ENCODE peak calls at places on chromosomes 5 and 9, in seven cellular contexts. G is psoas muscle; B is left lung; N is HCT116; L is CD4-positive, alpha-beta T cell; S is upper lobe of right lung; E is CD8-positive, alpha-beta T cell. R is an unnamed sample.

GRCh38 chr5:36655171-36655570 is 48.8 kb downstream of the SLC1A3 start:
- DNase-seq in L (no peak), G (peak; percentile 69), S (no peak), B (no peak), E (no peak), N (no peak), R (no peak)

GRCh38 chr9:86202338-86202882 is 57.0 kb downstream of the C9orf153 start:
- DNase-seq in N (peak; percentile 27), E (peak; percentile 17), G (no peak), L (no peak), B (no peak), S (no peak), R (no peak)

GRCh38 chr5:76468625-76469410 is 65.7 kb downstream of the IQGAP2 start:
- DNase-seq in E (no peak), B (no peak), G (no peak), N (no peak), S (no peak), L (no peak), R (no peak)

GRCh38 chr5:57889558-57889957 is 406.9 kb upstream of the ACTBL2 start:
- DNase-seq in L (no peak), B (no peak), S (no peak), G (no peak), N (peak; percentile 46), E (no peak), R (no peak)

GRCh38 chr9:88776717-88777497 is 214.4 kb upstream of the S1PR3 start:
- DNase-seq in G (no peak), S (no peak), B (no peak), L (no peak), E (no peak), N (no peak), R (no peak)

GRCh38 chr9:93231121-93231694 is 47.3 kb downstream of the WNK2 start:
- DNase-seq in N (no peak), G (peak; percentile 58), L (no peak), B (peak; percentile 77), E (no peak), S (peak; percentile 78), R (no peak)

GRCh38 chr5:132714456-132715307 is 22.7 kb downstream of the KIF3A start:
- DNase-seq in N (no peak), E (no peak), G (no peak), L (no peak), B (no peak), S (no peak), R (no peak)

GRCh38 chr5:435961-436640 is 6.9 kb upstream of the EXOC3 start:
- DNase-seq in E (no peak), S (peak; percentile 53), N (no peak), L (no peak), B (no peak), G (peak; percentile 45), R (no peak)

GRCh38 chr5:40221796-40222195 is 457.9 kb upstream of the PTGER4 start:
- DNase-seq in B (no peak), L (no peak), S (no peak), G (no peak), N (no peak), E (no peak), R (no peak)

GRCh38 chr5:67085616-67086015 is 111.0 kb downstream of the CD180 start:
- DNase-seq in G (no peak), B (no peak), E (no peak), L (no peak), S (no peak), N (no peak), R (no peak)

GRCh38 chr9:2016411-2017208 is 1.5 kb downstream of the SMARCA2 start:
- DNase-seq in E (peak; percentile 64), G (peak; percentile 88), S (peak; percentile 90), L (peak; percentile 59), N (no peak), B (peak; percentile 92), R (peak; percentile 62)

GRCh38 chr5:149959406-149960236 is 937 bp upstream of the SLC26A2 start:
- DNase-seq in B (no peak), S (no peak), L (peak; percentile 9), G (no peak), E (peak; percentile 41), N (peak; percentile 87), R (no peak)

GRCh38 chr5:11251242-11251641 is 490.2 kb upstream of the DAP start:
- DNase-seq in S (no peak), G (no peak), E (no peak), N (no peak), B (no peak), L (no peak), R (no peak)

GRCh38 chr9:72396247-72397091 is 31.5 kb upstream of the ZFAND5 start:
- DNase-seq in G (no peak), N (no peak), B (no peak), L (no peak), S (no peak), E (no peak), R (no peak)

GRCh38 chr5:170252710-170253350 is 20.0 kb downstream of the C5orf58 start:
- DNase-seq in N (no peak), E (no peak), L (no peak), B (no peak), G (no peak), S (no peak), R (no peak)

GRCh38 chr9:134895849-134896833 is 15.5 kb downstream of the FCN2 start:
- DNase-seq in S (peak; percentile 37), E (no peak), L (no peak), G (no peak), B (no peak), N (peak; percentile 69), R (no peak)

GRCh38 chr5:112005533-112005926 is 248.5 kb upstream of the NREP start:
- DNase-seq in S (no peak), B (no peak), E (no peak), G (no peak), N (no peak), L (no peak), R (no peak)

GRCh38 chr9:81430727-81431126 is 258.6 kb downstream of the TLE1 start:
- DNase-seq in B (no peak), E (no peak), G (no peak), L (no peak), S (no peak), N (no peak), R (no peak)

GRCh38 chr9:137604345-137605145 is 941 bp upstream of the ARRDC1 start:
- DNase-seq in N (no peak), L (no peak), B (no peak), E (no peak), S (no peak), G (no peak), R (no peak)

GRCh38 chr9:76756273-76756650 is 8.0 kb upstream of the PCA3 start:
- DNase-seq in G (peak; percentile 63), S (no peak), N (no peak), L (no peak), E (no peak), B (no peak), R (no peak)

GRCh38 chr5:8848997-8849585 is 696.8 kb downstream of the SEMA5A start:
- DNase-seq in N (no peak), S (no peak), B (no peak), L (no peak), E (no peak), G (no peak), R (no peak)

GRCh38 chr9:764105-764524 is 77.4 kb upstream of the DMRT1 start:
- DNase-seq in L (no peak), B (no peak), N (peak; percentile 90), G (peak; percentile 77), E (no peak), S (no peak), R (no peak)

GRCh38 chr9:94908583-94909249 is 182.2 kb downstream of the AOPEP start:
- DNase-seq in G (no peak), S (no peak), E (no peak), N (no peak), L (no peak), B (no peak), R (no peak)

GRCh38 chr5:129664336-129664937 is 83.5 kb upstream of the MINAR2 start:
- DNase-seq in B (no peak), E (peak; percentile 12), G (no peak), S (no peak), L (no peak), N (peak; percentile 39), R (no peak)

GRCh38 chr9:127754099-127754760 is 19.1 kb upstream of the TOR2A start:
- DNase-seq in E (no peak), B (no peak), N (no peak), S (no peak), L (no peak), G (no peak), R (no peak)

GRCh38 chr9:135468866-135469521 is 10.6 kb upstream of the PPP1R26 start:
- DNase-seq in L (peak; percentile 27), N (peak; percentile 76), E (no peak), G (no peak), B (no peak), S (no peak), R (no peak)

GRCh38 chr5:131959136-131959535 is 13.7 kb upstream of the MEIKIN start:
- DNase-seq in B (no peak), L (no peak), N (no peak), S (no peak), E (no peak), G (no peak), R (no peak)

GRCh38 chr5:135310328-135310989 is 88.6 kb downstream of the MACROH2A1 start:
- DNase-seq in L (no peak), S (no peak), N (no peak), B (no peak), E (no peak), G (no peak), R (no peak)

GRCh38 chr5:36944607-36945225 is 68.1 kb downstream of the NIPBL start:
- DNase-seq in N (peak; percentile 51), B (no peak), L (no peak), S (no peak), E (no peak), G (no peak), R (no peak)

GRCh38 chr9:111548623-111549022 is 23.6 kb downstream of the ZNF483 start:
- DNase-seq in S (no peak), E (no peak), L (no peak), G (no peak), B (no peak), N (no peak), R (no peak)
- H3K9me3 ChIP-seq in S (peaks cover 93% of the 10 kb centered on the region), E (peaks cover 33% of the 10 kb centered on the region), L (peaks cover 84% of the 10 kb centered on the region), G (peaks cover 65% of the 10 kb centered on the region), B (peaks cover 12% of the 10 kb centered on the region), N (peaks cover 25% of the 10 kb centered on the region), R (peaks cover 34% of the 10 kb centered on the region)

DNA sequence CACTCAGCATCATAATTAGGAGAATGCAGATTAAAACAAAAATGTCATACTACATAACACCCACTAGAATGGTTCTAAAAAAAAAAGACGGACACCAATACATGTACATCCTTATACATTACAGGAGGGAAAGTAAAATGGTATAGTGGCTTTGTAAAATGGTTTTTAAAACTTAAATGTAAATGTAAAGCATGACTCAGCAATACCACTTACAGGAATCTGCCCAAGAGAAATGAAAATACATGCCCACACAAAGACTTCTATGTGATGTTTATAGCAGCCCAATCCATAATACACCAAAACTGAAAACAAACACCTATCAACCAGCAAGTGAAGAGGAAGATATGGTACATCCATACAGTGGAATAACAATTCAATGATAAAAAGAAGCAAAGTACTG is 939.1 kb upstream of the ACO1 start:
- DNase-seq in S (no peak), G (no peak), E (no peak), N (no peak), L (no peak), B (no peak), R (no peak)
- H3K9me3 ChIP-seq in S (no peaks in the 10 kb centered on the region), G (no peaks in the 10 kb centered on the region), E (no peaks in the 10 kb centered on the region), N (no peaks in the 10 kb centered on the region), L (no peaks in the 10 kb centered on the region), B (no peaks in the 10 kb centered on the region), R (no peaks in the 10 kb centered on the region)

GRCh38 chr5:137372386-137373160 is 126.6 kb downstream of the SPOCK1 start:
- DNase-seq in N (no peak), E (no peak), G (no peak), L (no peak), S (no peak), B (no peak), R (no peak)
- H3K9me3 ChIP-seq in N (no peaks in the 10 kb centered on the region), E (no peaks in the 10 kb centered on the region), G (no peaks in the 10 kb centered on the region), L (no peaks in the 10 kb centered on the region), S (no peaks in the 10 kb centered on the region), B (no peaks in the 10 kb centered on the region), R (no peaks in the 10 kb centered on the region)

GRCh38 chr9:102185962-102186361 is 447.5 kb upstream of the GRIN3A start:
- DNase-seq in G (no peak), N (no peak), S (no peak), E (no peak), B (no peak), L (no peak), R (no peak)
- H3K9me3 ChIP-seq in G (no peaks in the 10 kb centered on the region), N (no peaks in the 10 kb centered on the region), S (no peaks in the 10 kb centered on the region), E (no peaks in the 10 kb centered on the region), B (no peaks in the 10 kb centered on the region), L (no peaks in the 10 kb centered on the region), R (no peaks in the 10 kb centered on the region)

R was measured in T-helper 17 cell.